ENCODE peak calls at places on chromosomes 4 and X, in four cellular contexts. I is GM23338, Q is upper lobe of left lung, S is transverse colon. J is an unnamed sample.

GRCh38 chrX:17750436-17750835 is 13.1 kb downstream of the SCML1 start:
- DNase-seq in I (no peak), Q (no peak), S (no peak), J (no peak)

GRCh38 chrX:632391-633042 is 1.9 kb downstream of the SHOX start:
- DNase-seq in I (peak), Q (peak), S (no peak), J (no peak)

GRCh38 chr4:75180217-75180616 is 247.3 kb downstream of the PARM1 start:
- DNase-seq in I (no peak), Q (no peak), S (no peak), J (no peak)

GRCh38 chr4:178136736-178137345 is 694.6 kb upstream of the AGA start:
- DNase-seq in I (no peak), Q (peak), S (no peak), J (no peak)

GRCh38 chrX:3184176-3184930 is 143.1 kb downstream of the ARSF start:
- DNase-seq in I (no peak), Q (no peak), S (no peak), J (no peak)

GRCh38 chr4:48649505-48649904 is 130.6 kb downstream of the FRYL start:
- DNase-seq in I (no peak), Q (no peak), S (no peak), J (no peak)

GRCh38 chrX:123860983-123861382 is 1.1 kb downstream of the XIAP start:
- DNase-seq in I (no peak), Q (no peak), S (no peak), J (no peak)

GRCh38 chr4:16123356-16124084 is 39.7 kb upstream of the PROM1 start:
- DNase-seq in I (no peak), Q (no peak), S (no peak), J (no peak)

GRCh38 chr4:150515135-150515534 is 66.8 kb upstream of the MAB21L2 start:
- DNase-seq in I (no peak), Q (no peak), S (no peak), J (no peak)

GRCh38 chr4:16443504-16444088 is 217.3 kb upstream of the TAPT1 start:
- DNase-seq in I (peak), Q (no peak), S (no peak), J (peak)

GRCh38 chr4:84887824-84888223 is 78.7 kb downstream of the WDFY3 start:
- DNase-seq in I (no peak), Q (no peak), S (no peak), J (no peak)

GRCh38 chr4:72360075-72360474 is 208.9 kb downstream of the ADAMTS3 start:
- DNase-seq in I (no peak), Q (no peak), S (no peak), J (no peak)

GRCh38 chr4:26105815-26106699 is 192.0 kb downstream of the SMIM20 start:
- DNase-seq in I (no peak), Q (no peak), S (no peak), J (no peak)
- TF ChIP-seq POLR2AphosphoS5 in I (no peak), Q (no peak), S (peak), J (no peak)

GRCh38 chr4:8245879-8246833 is 23.4 kb upstream of the HTRA3 start:
- DNase-seq in I (no peak), Q (no peak), S (no peak), J (no peak)
- TF ChIP-seq POLR2AphosphoS5 in I (no peak), Q (peak), S (no peak), J (no peak)

GRCh38 chr4:39133623-39134022 is 48.7 kb upstream of the WDR19 start:
- DNase-seq in I (no peak), Q (no peak), S (no peak), J (no peak)
- TF ChIP-seq POLR2AphosphoS5 in I (no peak), Q (no peak), S (no peak), J (no peak)

DNA sequence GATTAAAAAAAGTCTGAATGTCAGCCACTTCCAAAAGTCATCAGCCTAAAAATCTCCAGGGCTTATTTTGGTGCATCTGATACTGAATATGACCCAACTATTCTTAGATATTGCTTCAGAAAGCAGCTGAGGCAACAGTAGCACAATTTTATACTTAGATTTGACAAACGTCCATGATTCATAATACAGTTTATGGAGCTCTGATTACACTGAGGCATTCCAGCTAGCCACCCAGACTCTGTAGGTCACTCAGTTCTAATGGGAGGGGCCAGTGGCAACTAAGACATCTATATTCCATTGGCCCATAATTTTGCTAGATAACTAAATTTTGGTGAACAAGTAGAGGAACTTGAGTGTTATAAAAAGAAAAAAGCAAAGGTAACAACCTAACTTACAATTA is 10.3 kb downstream of the SPATA4 start:
- DNase-seq in I (no peak), Q (no peak), S (no peak), J (no peak)
- TF ChIP-seq POLR2AphosphoS5 in I (no peak), Q (no peak), S (no peak), J (no peak)

GRCh38 chr4:89915937-89916336 is 21.3 kb downstream of the MMRN1 start:
- DNase-seq in I (no peak), Q (no peak), S (no peak), J (no peak)

GRCh38 chr4:89915151-89915550 is 20.5 kb downstream of the MMRN1 start:
- DNase-seq in I (no peak), Q (no peak), S (no peak), J (no peak)

GRCh38 chr4:89914609-89915008 is 20.0 kb downstream of the MMRN1 start:
- DNase-seq in I (no peak), Q (no peak), S (no peak), J (no peak)

GRCh38 chr4:89913623-89914022 is 19.0 kb downstream of the MMRN1 start:
- DNase-seq in I (no peak), Q (no peak), S (no peak), J (no peak)
- TF ChIP-seq POLR2AphosphoS5 in I (no peak), Q (no peak), S (no peak), J (no peak)

GRCh38 chrX:47650164-47651042 is at the start of gene ELK1:
- DNase-seq in I (peak), Q (peak), S (peak), J (peak)
- TF ChIP-seq POLR2AphosphoS5 in I (peak), Q (peak), S (peak), J (peak)

GRCh38 chr4:88738146-88738545 is 40.5 kb upstream of the NAP1L5 start:
- DNase-seq in I (no peak), Q (no peak), S (no peak), J (no peak)

GRCh38 chr4:88735554-88735953 is 37.9 kb upstream of the NAP1L5 start:
- DNase-seq in I (no peak), Q (no peak), S (no peak), J (no peak)

GRCh38 chr4:88738714-88739366 is 41.2 kb upstream of the NAP1L5 start:
- DNase-seq in I (peak), Q (no peak), S (no peak), J (no peak)

GRCh38 chr4:88736264-88736663 is 38.6 kb upstream of the NAP1L5 start:
- DNase-seq in I (no peak), Q (no peak), S (no peak), J (no peak)

GRCh38 chr4:88737304-88738015 is 39.8 kb upstream of the NAP1L5 start:
- DNase-seq in I (peak), Q (no peak), S (peak), J (peak)
- TF ChIP-seq POLR2AphosphoS5 in I (no peak), Q (no peak), S (no peak), J (no peak)